ENCODE peak calls at places on chromosome 4, in four cellular contexts. P is DND-41, C is GM23248, E is aorta. S is an unnamed sample.

GRCh38 chr4:61200991-61201526 is 933 bp downstream of the ADGRL3 start:
- DNase-seq in P (no peak), E (peak; percentile 77), C (peak; percentile 13), S (no peak)

GRCh38 chr4:3291969-3292570 is 751 bp upstream of the RGS12 start:
- DNase-seq in E (peak; percentile 91), P (peak; percentile 26), C (peak; percentile 80), S (peak; percentile 48)

GRCh38 chr4:176791591-176792347 is 953 bp downstream of the VEGFC start:
- DNase-seq in C (peak; percentile 78), E (peak; percentile 79), P (no peak), S (no peak)

GRCh38 chr4:6190486-6190885 is 9.9 kb downstream of the JAKMIP1 start:
- DNase-seq in P (no peak), C (no peak), E (peak; percentile 61), S (no peak)

GRCh38 chr4:2273657-2274319 is 11.9 kb upstream of the MXD4 start:
- DNase-seq in E (no peak), C (no peak), P (no peak), S (no peak)

GRCh38 chr4:7421356-7422097 is 13.2 kb downstream of the PSAPL1 start:
- DNase-seq in E (peak; percentile 68), C (no peak), P (no peak), S (no peak)

GRCh38 chr4:41541697-41542096 is 3.7 kb downstream of the LIMCH1 start:
- DNase-seq in P (no peak), C (peak; percentile 33), E (peak; percentile 60), S (no peak)

GRCh38 chr4:109989618-109990017 is 76.9 kb downstream of the EGF start:
- DNase-seq in E (no peak), P (no peak), C (no peak), S (no peak)

GRCh38 chr4:94757192-94758140 is at the start of gene BMPR1B:
- DNase-seq in E (peak; percentile 83), P (peak; percentile 41), C (peak; percentile 82), S (no peak)

GRCh38 chr4:11497212-11497806 is 68.6 kb upstream of the HS3ST1 start:
- DNase-seq in E (no peak), P (no peak), C (no peak), S (no peak)

GRCh38 chr4:8000721-8001491 is 61.2 kb upstream of the AFAP1 start:
- DNase-seq in P (no peak), E (no peak), C (no peak), S (no peak)

GRCh38 chr4:145546556-145546955 is 64.9 kb downstream of the SMAD1 start:
- DNase-seq in C (no peak), P (no peak), E (no peak), S (no peak)

GRCh38 chr4:20288047-20288650 is 36.4 kb downstream of the SLIT2 start:
- DNase-seq in P (no peak), C (peak; percentile 60), E (no peak), S (no peak)

GRCh38 chr4:102335616-102336015 is 9.7 kb downstream of the SLC39A8 start:
- DNase-seq in C (no peak), E (no peak), P (no peak), S (no peak)

DNA sequence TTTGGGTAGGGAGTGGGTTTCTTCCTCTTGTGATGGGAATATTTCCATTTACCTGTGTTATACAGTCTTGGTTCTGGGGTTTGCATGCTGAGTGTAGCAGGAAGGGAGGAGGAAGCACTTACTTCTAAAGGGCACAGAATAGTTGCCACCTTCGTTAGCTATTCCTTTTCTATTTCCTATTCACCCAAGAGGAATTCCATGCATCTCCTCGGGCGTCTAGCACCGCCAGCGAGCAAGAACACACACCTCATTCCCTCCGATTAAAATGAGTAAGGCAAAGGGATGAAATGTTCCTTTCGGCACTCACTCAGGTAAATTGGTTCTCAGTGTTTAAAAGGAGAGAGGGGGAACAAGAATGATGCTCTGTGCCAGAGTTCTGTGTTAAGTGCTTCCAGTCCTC is 351.3 kb downstream of the PTTG2 start:
- DNase-seq in C (no peak), E (no peak), P (no peak), S (no peak)
- H3K4me1 ChIP-seq in C (peaks cover 24% of the 10 kb centered on the region), E (no peaks in the 10 kb centered on the region), P (peaks cover 43% of the 10 kb centered on the region), S (peaks cover 3% of the 10 kb centered on the region)

GRCh38 chr4:4851906-4852305 is 7.6 kb upstream of the MSX1 start:
- DNase-seq in P (no peak), C (no peak), E (peak; percentile 51), S (no peak)

GRCh38 chr4:4853921-4854648 is 5.4 kb upstream of the MSX1 start:
- DNase-seq in E (no peak), C (no peak), P (no peak), S (no peak)

GRCh38 chr4:4852591-4853362 is 6.7 kb upstream of the MSX1 start:
- DNase-seq in C (peak; percentile 95), P (no peak), E (peak; percentile 76), S (no peak)

GRCh38 chr4:4854649-4855292 is 4.7 kb upstream of the MSX1 start:
- DNase-seq in C (no peak), E (no peak), P (no peak), S (no peak)

DNA sequence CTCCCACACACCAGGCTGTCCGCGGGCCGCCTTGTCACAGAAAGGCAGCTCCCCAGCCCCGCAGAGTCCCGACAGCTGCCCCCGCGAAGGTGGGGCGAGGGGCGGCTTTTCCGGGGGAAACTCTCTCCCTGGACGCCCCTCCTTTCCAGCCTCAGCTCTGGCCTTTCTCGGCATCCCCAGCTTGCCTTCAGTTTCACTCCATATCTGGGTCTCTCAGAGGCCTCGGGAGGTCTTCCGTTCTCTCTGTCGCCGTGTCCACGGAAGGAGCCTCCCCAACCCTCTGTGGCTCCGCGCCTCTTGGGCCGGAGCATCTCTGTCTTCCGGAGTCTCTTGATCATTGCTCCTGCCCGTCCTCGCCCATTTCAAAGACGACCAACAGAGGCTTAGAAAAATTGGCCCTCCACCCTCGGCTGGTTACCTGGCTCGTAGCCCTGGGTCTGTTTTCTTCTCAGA is 6.1 kb upstream of the MSX1 start:
- DNase-seq in C (peak; percentile 50), E (no peak), P (no peak), S (no peak)
- H3K4me3 ChIP-seq in C (peak overlapping the region; percentile 68), E (peak overlapping the region; percentile 23), P (no peak overlapping the region), S (no peak overlapping the region)

GRCh38 chr4:122842392-122842791 is 15.8 kb downstream of the FGF2 start:
- DNase-seq in E (no peak), C (no peak), P (no peak), S (no peak)
- H3K4me1 ChIP-seq in E (peaks cover 9% of the 10 kb centered on the region), C (peaks cover 91% of the 10 kb centered on the region), P (no peaks in the 10 kb centered on the region), S (no peaks in the 10 kb centered on the region)

GRCh38 chr4:37430718-37431416 is 186.3 kb downstream of the NWD2 start:
- DNase-seq in C (no peak), E (no peak), P (no peak), S (no peak)
- H3K4me3 ChIP-seq in C (no peak overlapping the region), E (no peak overlapping the region), P (no peak overlapping the region), S (no peak overlapping the region)

S was measured in Karpas-422.